ENCODE peak calls at places on chromosomes 1 and 21, in eight cellular contexts. B is CD4-positive, alpha-beta T cell; F is heart left ventricle; L is AG04450; R is tibial artery; W is breast epithelium; H is body of pancreas; J is fibroblast of lung. V is an unnamed sample.
A peak's percentile ranks its signal among the peaks of the same experiment; 100 is the strongest.

GRCh38 chr1:39113109-39113743 is 87.1 kb downstream of the NDUFS5 start:
- DNase-seq in B (no peak), F (no peak), L (no peak), R (no peak), W (no peak), H (no peak), J (no peak), V (no peak)

GRCh38 chr1:179230251-179230650 is 774 bp upstream of the ABL2 start:
- DNase-seq in B (no peak), F (no peak), L (peak; percentile 33), R (no peak), W (no peak), H (no peak), J (peak; percentile 65), V (peak; percentile 15)

GRCh38 chr1:94276900-94277581 is 39.7 kb upstream of the ARHGAP29 start:
- DNase-seq in B (no peak), F (no peak), L (no peak), R (no peak), W (no peak), H (no peak), J (peak; percentile 24), V (peak; percentile 54)

GRCh38 chr1:156394082-156394481 is 25.1 kb downstream of the RHBG start:
- DNase-seq in B (no peak), F (no peak), L (no peak), R (no peak), W (no peak), H (no peak), J (no peak), V (no peak)

GRCh38 chr1:198830397-198830796 is 191.6 kb downstream of the PTPRC start:
- DNase-seq in B (no peak), F (no peak), L (no peak), R (no peak), W (no peak), H (no peak), J (peak; percentile 77), V (no peak)

GRCh38 chr1:182446033-182446669 is 3.8 kb upstream of the RGSL1 start:
- DNase-seq in B (no peak), F (no peak), L (no peak), R (no peak), W (no peak), H (peak; percentile 29), J (peak; percentile 14), V (peak; percentile 70)

GRCh38 chr21:38825269-38825668 is 19.5 kb downstream of the ETS2 start:
- DNase-seq in B (no peak), F (no peak), L (no peak), R (no peak), W (no peak), H (no peak), J (no peak), V (no peak)

GRCh38 chr1:1780598-1781525 is 2.6 kb upstream of the NADK start:
- DNase-seq in B (no peak), F (no peak), L (no peak), R (no peak), W (no peak), H (no peak), J (no peak), V (no peak)

GRCh38 chr21:34871026-34871908 is 177.8 kb downstream of the RUNX1 start:
- DNase-seq in B (no peak), F (no peak), L (no peak), R (no peak), W (no peak), H (no peak), J (no peak), V (no peak)

GRCh38 chr1:153100241-153100640 is 5.9 kb upstream of the SPRR2E start:
- DNase-seq in B (no peak), F (no peak), L (no peak), R (no peak), W (no peak), H (no peak), J (peak; percentile 77), V (no peak)

GRCh38 chr1:221987860-221988520 is 246.1 kb upstream of the DUSP10 start:
- DNase-seq in B (no peak), F (no peak), L (peak; percentile 73), R (no peak), W (no peak), H (no peak), J (peak; percentile 92), V (no peak)

GRCh38 chr1:74785944-74786343 is 53.0 kb downstream of the TYW3 start:
- DNase-seq in B (no peak), F (no peak), L (no peak), R (no peak), W (no peak), H (no peak), J (no peak), V (no peak)

GRCh38 chr1:214310777-214311690 is 30.1 kb downstream of the SMYD2 start:
- DNase-seq in B (no peak), F (no peak), L (no peak), R (no peak), W (no peak), H (no peak), J (no peak), V (no peak)

GRCh38 chr21:27532081-27532480 is 565.2 kb upstream of the ADAMTS5 start:
- DNase-seq in B (no peak), F (no peak), L (no peak), R (no peak), W (no peak), H (peak; percentile 53), J (peak; percentile 33), V (peak; percentile 64)

GRCh38 chr1:98177751-98178150 is 256.9 kb upstream of the DPYD start:
- DNase-seq in B (no peak), F (no peak), L (no peak), R (no peak), W (no peak), H (no peak), J (peak; percentile 60), V (no peak)

GRCh38 chr1:150730130-150730721 is 9.5 kb upstream of the HORMAD1 start:
- DNase-seq in B (no peak), F (no peak), L (no peak), R (no peak), W (no peak), H (no peak), J (no peak), V (no peak)

GRCh38 chr1:6180578-6181311 is 624 bp upstream of the CHD5 start:
- DNase-seq in B (no peak), F (no peak), L (no peak), R (no peak), W (no peak), H (peak; percentile 14), J (no peak), V (no peak)

GRCh38 chr1:151579436-151580225 is 32.2 kb upstream of the SNX27 start:
- DNase-seq in B (no peak), F (no peak), L (peak; percentile 21), R (no peak), W (no peak), H (no peak), J (peak; percentile 83), V (no peak)

GRCh38 chr1:48492392-48492791 is 20.4 kb upstream of the SPATA6 start:
- DNase-seq in B (no peak), F (no peak), L (no peak), R (no peak), W (no peak), H (peak; percentile 38), J (no peak), V (peak; percentile 24)

GRCh38 chr1:64766385-64766784 is 21.5 kb downstream of the RAVER2 start:
- DNase-seq in B (no peak), F (no peak), L (no peak), R (no peak), W (no peak), H (no peak), J (no peak), V (no peak)

GRCh38 chr1:184947497-184948256 is 26.6 kb downstream of the NIBAN1 start:
- DNase-seq in B (no peak), F (no peak), L (no peak), R (no peak), W (no peak), H (no peak), J (no peak), V (no peak)

GRCh38 chr1:15272009-15272781 is 25.2 kb downstream of the FHAD1 start:
- DNase-seq in B (no peak), F (peak; percentile 54), L (peak; percentile 47), R (peak; percentile 73), W (peak; percentile 47), H (peak; percentile 77), J (peak; percentile 54), V (peak; percentile 87)

GRCh38 chr1:100811808-100812207 is 82.8 kb downstream of the EXTL2 start:
- DNase-seq in B (no peak), F (no peak), L (no peak), R (no peak), W (no peak), H (no peak), J (no peak), V (no peak)

GRCh38 chr1:26832249-26832960 is 5.9 kb downstream of the ZDHHC18 start:
- DNase-seq in B (no peak), F (no peak), L (no peak), R (no peak), W (no peak), H (no peak), J (no peak), V (no peak)

GRCh38 chr1:150536836-150537731 is 12.1 kb upstream of the ADAMTSL4 start:
- DNase-seq in B (no peak), F (no peak), L (no peak), R (no peak), W (no peak), H (no peak), J (peak; percentile 29), V (no peak)

GRCh38 chr21:41664881-41665765 is 101.7 kb downstream of the RIPK4 start:
- DNase-seq in B (no peak), F (no peak), L (no peak), R (peak; percentile 92), W (no peak), H (peak; percentile 5), J (peak; percentile 68), V (peak; percentile 37)

GRCh38 chr1:198667796-198668195 is 29.0 kb downstream of the PTPRC start:
- DNase-seq in B (no peak), F (no peak), L (no peak), R (no peak), W (no peak), H (no peak), J (no peak), V (no peak)

GRCh38 chr1:233238884-233239432 is 56.6 kb downstream of the PCNX2 start:
- DNase-seq in B (no peak), F (no peak), L (no peak), R (no peak), W (no peak), H (no peak), J (no peak), V (peak; percentile 46)
- TF ChIP-seq CTCF in B (no peak), F (no peak), L (peak; percentile 18), R (no peak), W (no peak), H (no peak), J (peak; percentile 27), V (peak; percentile 34)

GRCh38 chr1:63698001-63698838 is 75.6 kb upstream of the ROR1 start:
- DNase-seq in B (no peak), F (peak; percentile 76), L (no peak), R (peak; percentile 93), W (no peak), H (peak; percentile 70), J (no peak), V (no peak)
- H3K27ac ChIP-seq in B (no peak overlapping the region), F (peak overlapping the region; percentile 67), L (no peak overlapping the region), R (peak overlapping the region; percentile 88), W (no peak overlapping the region), H (peak overlapping the region; percentile 70), J (no peak overlapping the region), V (no peak overlapping the region)

GRCh38 chr1:4331371-4332163 is 322.8 kb upstream of the AJAP1 start:
- DNase-seq in B (no peak), F (no peak), L (no peak), R (no peak), W (no peak), H (no peak), J (no peak), V (no peak)
- H3K27me3 ChIP-seq in B (no peaks in the 10 kb centered on the region), F (no peaks in the 10 kb centered on the region), L (no peaks in the 10 kb centered on the region), R (no peaks in the 10 kb centered on the region), W (no peaks in the 10 kb centered on the region), H (no peaks in the 10 kb centered on the region), J (no peaks in the 10 kb centered on the region), V (no peaks in the 10 kb centered on the region)

GRCh38 chr1:155309423-155310021 is 856 bp downstream of the FDPS start:
- DNase-seq in B (no peak), F (peak; percentile 46), L (no peak), R (no peak), W (no peak), H (peak; percentile 73), J (no peak), V (no peak)
- TF ChIP-seq CTCF in B (no peak), F (no peak), L (no peak), R (no peak), W (no peak), H (no peak), J (no peak), V (no peak)

V was measured in cardiac muscle cell.